ENCODE peak calls at places on chromosomes 6 and 20, in four cellular contexts. V is CD8-positive, alpha-beta memory T cell; U is NCI-H187; K is HCT116. E is an unnamed sample.

GRCh38 chr6:168713839-168714238 is 272.9 kb downstream of the SMOC2 start:
- DNase-seq in V (no peak), U (no peak), K (peak; percentile 49), E (no peak)

GRCh38 chr6:78607188-78607587 is 260.2 kb upstream of the IRAK1BP1 start:
- DNase-seq in K (no peak), U (no peak), V (no peak), E (peak; percentile 68)

GRCh38 chr20:8335059-8335458 is 203.0 kb downstream of the PLCB1 start:
- DNase-seq in U (no peak), V (no peak), K (no peak), E (no peak)

GRCh38 chr20:25750765-25751696 is 54.4 kb upstream of the ZNF337 start:
- DNase-seq in K (no peak), U (peak; percentile 10), V (peak; percentile 70), E (peak; percentile 48)

GRCh38 chr6:897561-898207 is 204.7 kb upstream of the EXOC2 start:
- DNase-seq in V (no peak), K (no peak), U (no peak), E (no peak)

GRCh38 chr20:45059022-45059728 is 41.8 kb downstream of the KCNS1 start:
- DNase-seq in K (no peak), U (no peak), V (no peak), E (peak; percentile 72)

GRCh38 chr6:111711476-111711875 is 105.8 kb upstream of the TRAF3IP2 start:
- DNase-seq in V (no peak), K (no peak), U (peak; percentile 69), E (no peak)

GRCh38 chr20:21436186-21436585 is 38.9 kb upstream of the NKX2-4 start:
- DNase-seq in U (no peak), V (no peak), K (peak; percentile 18), E (peak; percentile 96)

GRCh38 chr6:116447496-116448011 is 13.6 kb upstream of the CALHM6 start:
- DNase-seq in U (no peak), V (no peak), K (no peak), E (peak; percentile 93)

GRCh38 chr20:9028419-9028818 is 40.5 kb upstream of the PLCB4 start:
- DNase-seq in K (no peak), U (no peak), V (no peak), E (peak; percentile 73)

GRCh38 chr6:147900191-147900830 is 391.8 kb downstream of the SAMD5 start:
- DNase-seq in K (no peak), U (no peak), V (no peak), E (no peak)

GRCh38 chr6:43924222-43924702 is 154.3 kb downstream of the VEGFA start:
- DNase-seq in V (peak; percentile 65), K (no peak), U (no peak), E (no peak)

GRCh38 chr6:142112451-142113061 is 20.2 kb upstream of the GJE1 start:
- DNase-seq in K (peak; percentile 74), U (peak; percentile 25), V (peak; percentile 71), E (peak; percentile 56)

GRCh38 chr20:768426-768978 is at the start of gene SLC52A3:
- DNase-seq in K (peak; percentile 86), V (no peak), U (no peak), E (no peak)

GRCh38 chr6:82569022-82569421 is 205.4 kb downstream of the TPBG start:
- DNase-seq in U (no peak), K (no peak), V (no peak), E (no peak)

GRCh38 chr6:121771937-121772717 is 336.7 kb downstream of the GJA1 start:
- DNase-seq in U (no peak), V (no peak), K (no peak), E (no peak)

GRCh38 chr20:45842169-45842812 is 8.7 kb downstream of the SNX21 start:
- DNase-seq in U (no peak), V (no peak), K (no peak), E (peak; percentile 30)

GRCh38 chr6:142647436-142648389 is 297.3 kb downstream of the HIVEP2 start:
- DNase-seq in K (no peak), V (no peak), U (no peak), E (no peak)

GRCh38 chr6:134123666-134124208 is 71.3 kb upstream of the SLC2A12 start:
- DNase-seq in U (no peak), K (peak; percentile 94), V (no peak), E (peak; percentile 60)

GRCh38 chr20:62739067-62739466 is 30.4 kb downstream of the NTSR1 start:
- DNase-seq in K (no peak), U (no peak), V (no peak), E (no peak)

GRCh38 chr6:166443166-166443565 is 60.4 kb upstream of the MPC1 start:
- DNase-seq in U (no peak), V (no peak), K (no peak), E (no peak)

GRCh38 chr6:125104425-125104824 is 49.1 kb upstream of the TPD52L1 start:
- DNase-seq in U (no peak), V (no peak), K (no peak), E (no peak)

GRCh38 chr6:70686548-70687133 is 19.0 kb downstream of the SMAP1 start:
- DNase-seq in V (no peak), K (no peak), U (no peak), E (peak; percentile 42)

GRCh38 chr20:5078399-5078958 is 41.3 kb downstream of the PCNA start:
- DNase-seq in V (peak; percentile 82), K (no peak), U (no peak), E (peak; percentile 74)

GRCh38 chr6:47679507-47679906 is 18.9 kb upstream of the ADGRF4 start:
- DNase-seq in V (no peak), U (no peak), K (no peak), E (no peak)

GRCh38 chr6:37633581-37634237 is 64.0 kb downstream of the MDGA1 start:
- DNase-seq in K (no peak), U (no peak), V (no peak), E (no peak)

GRCh38 chr6:111663692-111664564 is 58.2 kb upstream of the TRAF3IP2 start:
- DNase-seq in V (no peak), K (no peak), U (peak; percentile 63), E (peak; percentile 47)

GRCh38 chr6:16540804-16541752 is 220.2 kb downstream of the ATXN1 start:
- DNase-seq in U (no peak), K (no peak), V (no peak), E (no peak)

E was measured in HCEC 1CT.